ENCODE peak calls at places on chromosomes 2 and 18, in eight cellular contexts. H, I, V, L, R, X, N and B are unnamed samples. For H3K27me3, the result is how much of the 10 kb centered on the place peaks cover.

GRCh38 chr18:49935215-49935614 is 121.9 kb upstream of the ACAA2 start:
- DNase-seq in H (no peak), I (no peak), V (no peak), L (no peak), R (no peak), X (no peak), N (no peak), B (no peak)

GRCh38 chr2:100320547-100321180 is 1.6 kb downstream of the LONRF2 start:
- DNase-seq in H (no peak), I (peak), V (no peak), L (no peak), R (no peak), X (no peak), N (no peak), B (no peak)

GRCh38 chr18:73381361-73382031 is 513.7 kb upstream of the NETO1 start:
- DNase-seq in H (no peak), I (no peak), V (no peak), L (no peak), R (no peak), X (no peak), N (no peak), B (no peak)

GRCh38 chr18:56097561-56098095 is 509.6 kb upstream of the TCF4 start:
- DNase-seq in H (peak), I (no peak), V (no peak), L (no peak), R (no peak), X (no peak), N (no peak), B (no peak)

GRCh38 chr2:177675256-177676220 is 283.0 kb downstream of the AGPS start:
- DNase-seq in H (peak), I (no peak), V (no peak), L (no peak), R (no peak), X (no peak), N (no peak), B (no peak)

GRCh38 chr2:8709611-8710010 is 27.8 kb downstream of the ID2 start:
- DNase-seq in H (no peak), I (no peak), V (no peak), L (peak), R (no peak), X (no peak), N (no peak), B (no peak)

GRCh38 chr2:239570216-239570925 is 169.6 kb upstream of the HDAC4 start:
- DNase-seq in H (no peak), I (no peak), V (no peak), L (no peak), R (no peak), X (no peak), N (no peak), B (no peak)

GRCh38 chr18:79574938-79575525 is 104.6 kb upstream of the CTDP1 start:
- DNase-seq in H (no peak), I (no peak), V (no peak), L (peak), R (no peak), X (no peak), N (no peak), B (no peak)

GRCh38 chr18:63098014-63098981 is 221.3 kb downstream of the BCL2 start:
- DNase-seq in H (no peak), I (no peak), V (no peak), L (peak), R (no peak), X (peak), N (no peak), B (no peak)

GRCh38 chr2:150191349-150191748 is 296.1 kb downstream of the RND3 start:
- DNase-seq in H (no peak), I (no peak), V (no peak), L (no peak), R (peak), X (no peak), N (peak), B (no peak)

GRCh38 chr2:231001921-231002320 is 6.0 kb downstream of the SPATA3 start:
- DNase-seq in H (no peak), I (no peak), V (no peak), L (no peak), R (no peak), X (no peak), N (no peak), B (no peak)

GRCh38 chr2:230998882-230999281 is 3.0 kb downstream of the SPATA3 start:
- DNase-seq in H (no peak), I (no peak), V (no peak), L (no peak), R (peak), X (no peak), N (no peak), B (no peak)

GRCh38 chr2:230999477-230999876 is 3.6 kb downstream of the SPATA3 start:
- DNase-seq in H (no peak), I (no peak), V (no peak), L (no peak), R (no peak), X (no peak), N (no peak), B (no peak)

GRCh38 chr2:231001036-231001435 is 5.1 kb downstream of the SPATA3 start:
- DNase-seq in H (no peak), I (no peak), V (no peak), L (no peak), R (no peak), X (no peak), N (no peak), B (no peak)

GRCh38 chr2:231000211-231000904 is 4.4 kb downstream of the SPATA3 start:
- DNase-seq in H (no peak), I (no peak), V (no peak), L (peak), R (no peak), X (no peak), N (no peak), B (no peak)
- H3K27me3 ChIP-seq in H (under half), I (half or more), V (under half), L (under half), R (under half), X (under half), N (under half), B (under half)

DNA sequence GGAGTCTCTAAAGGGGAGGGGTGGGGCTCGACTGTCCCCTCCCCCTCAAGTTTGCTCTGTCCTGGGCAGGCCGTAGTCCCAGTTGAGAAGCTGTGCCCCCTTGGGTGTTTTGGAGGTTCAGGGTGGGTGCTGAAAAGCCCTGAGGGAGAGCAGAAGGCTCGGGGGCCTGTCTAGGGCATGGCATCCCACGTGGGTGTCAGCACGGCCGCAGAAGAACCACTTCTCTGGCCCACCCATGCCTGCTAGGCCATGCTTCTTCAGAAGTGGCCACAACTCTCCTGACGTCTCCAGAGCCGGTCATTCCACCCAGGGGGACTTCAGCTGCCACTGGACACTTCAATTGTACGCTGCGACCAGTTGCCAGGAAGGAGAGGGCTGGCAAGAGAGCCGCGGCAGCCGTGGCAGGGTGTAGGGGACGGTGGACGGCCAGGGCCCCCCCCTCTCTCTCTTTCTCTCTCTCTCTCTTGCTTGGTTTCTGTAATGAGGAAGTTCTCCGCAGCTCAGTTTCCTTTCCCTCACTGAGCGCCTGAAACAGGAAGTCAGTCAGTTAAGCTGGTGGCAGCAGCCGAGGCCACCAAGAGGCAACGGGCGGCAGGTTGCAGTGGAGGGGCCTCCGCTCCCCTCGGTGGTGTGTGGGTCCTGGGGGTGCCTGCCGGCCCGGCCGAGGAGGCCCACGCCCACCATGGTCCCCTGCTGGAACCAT is at the start of gene INPP5D:
- DNase-seq in H (no peak), I (peak), V (peak), L (peak), R (no peak), X (peak), N (no peak), B (no peak)
- H3K4me3 ChIP-seq in H (no peak), I (peak), V (peak), L (peak), R (no peak), X (peak), N (no peak), B (no peak)

DNA sequence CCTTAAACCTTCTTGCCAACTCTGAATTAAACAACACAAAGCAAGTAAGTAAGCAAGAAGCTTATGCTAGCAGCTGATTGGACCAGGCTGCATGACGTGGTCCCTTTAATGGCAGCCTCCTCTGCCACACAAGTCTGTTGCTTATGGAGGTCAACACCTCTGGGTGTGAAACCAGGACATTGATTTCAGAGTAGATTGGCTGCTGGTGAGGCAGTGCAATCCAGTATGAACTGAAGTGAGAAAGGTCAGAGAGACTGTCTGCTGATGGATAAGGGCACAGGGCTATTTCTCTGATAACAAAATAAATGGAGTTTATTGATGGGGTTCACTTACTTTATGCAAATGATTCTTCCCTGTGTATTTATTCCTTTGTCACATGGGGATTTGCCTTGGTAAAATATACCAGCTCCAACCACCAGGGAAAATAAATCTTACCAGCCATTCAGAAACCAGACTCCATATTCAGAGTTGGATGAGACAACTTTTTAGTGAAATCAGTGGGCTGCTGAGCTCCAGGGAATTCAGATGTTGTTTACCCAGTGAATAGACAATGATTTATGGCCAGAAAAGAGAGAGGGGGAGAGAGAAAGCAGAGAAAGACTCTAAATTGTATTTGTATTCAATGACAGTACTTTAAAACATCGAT is 112.3 kb upstream of the NCKAP5 start:
- DNase-seq in H (no peak), I (no peak), V (no peak), L (no peak), R (no peak), X (no peak), N (no peak), B (no peak)
- TF ChIP-seq CTCF in H (peak), I (no peak), V (no peak), L (no peak), R (peak), X (no peak), N (no peak), B (no peak)

GRCh38 chr2:189499137-189499536 is 57.9 kb downstream of the WDR75 start:
- DNase-seq in H (no peak), I (no peak), V (no peak), L (no peak), R (no peak), X (no peak), N (no peak), B (no peak)
- H3K27me3 ChIP-seq in H (under half), I (under half), V (under half), L (under half), R (under half), X (under half), N (under half), B (under half)

GRCh38 chr2:58620127-58620526 is 379.0 kb upstream of the FANCL start:
- DNase-seq in H (no peak), I (no peak), V (no peak), L (no peak), R (peak), X (no peak), N (peak), B (no peak)

DNA sequence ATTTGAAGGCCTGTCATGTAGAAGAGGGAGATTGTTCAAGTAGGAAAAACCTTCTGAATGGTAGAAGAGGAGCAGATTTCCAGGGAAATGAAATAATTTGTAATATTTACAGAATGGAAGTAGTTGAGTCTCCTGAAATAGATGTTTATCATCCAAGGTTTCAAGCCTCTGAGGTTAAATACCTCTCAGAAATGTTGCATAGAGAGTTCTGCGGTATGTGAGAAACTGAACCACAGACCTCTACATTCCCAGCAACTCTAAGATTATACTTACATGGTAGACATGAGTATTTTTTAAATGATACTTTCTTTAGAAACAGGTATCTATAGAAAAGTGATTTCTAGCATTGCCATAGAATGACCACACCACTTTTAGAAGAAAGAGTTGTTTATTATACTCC is 379.8 kb upstream of the FANCL start:
- DNase-seq in H (no peak), I (no peak), V (no peak), L (no peak), R (no peak), X (no peak), N (peak), B (no peak)
- H3K4me3 ChIP-seq in H (no peak), I (no peak), V (no peak), L (no peak), R (no peak), X (no peak), N (no peak), B (no peak)

DNA sequence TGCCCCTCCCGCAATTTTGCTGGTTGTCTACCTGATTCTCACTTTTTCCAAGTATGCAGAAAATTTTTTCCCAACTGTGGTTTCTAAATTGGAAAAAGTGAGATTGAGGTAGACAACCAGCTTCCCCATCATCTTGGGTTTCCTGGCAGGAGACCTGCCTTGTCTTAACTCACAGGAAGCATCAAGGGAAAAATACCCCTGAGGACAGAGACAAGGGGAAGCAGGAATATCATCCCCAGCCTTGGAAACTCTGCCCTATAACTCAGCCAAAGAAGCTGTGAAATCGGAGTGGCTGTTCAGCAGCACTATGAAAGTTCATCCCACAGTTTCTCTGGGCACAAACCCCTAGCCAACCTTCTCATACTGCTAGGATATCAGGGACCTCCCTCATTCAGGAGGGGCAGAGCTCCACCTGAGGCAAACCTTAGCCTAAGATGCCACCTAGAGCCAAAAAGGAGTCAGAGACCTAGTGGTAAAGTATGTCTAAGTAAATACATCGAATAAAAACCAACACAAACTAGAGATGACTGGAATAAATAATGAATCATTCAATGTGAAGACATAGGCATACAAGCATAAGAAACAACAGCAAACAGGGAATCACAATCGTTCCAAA is 68.2 kb downstream of the ZSWIM2 start:
- DNase-seq in H (no peak), I (no peak), V (no peak), L (no peak), R (peak), X (no peak), N (peak), B (no peak)
- TF ChIP-seq CTCF in H (peak), I (no peak), V (no peak), L (no peak), R (no peak), X (peak), N (peak), B (no peak)

GRCh38 chr18:75429975-75430374 is 2.5 kb upstream of the SMIM21 start:
- DNase-seq in H (no peak), I (no peak), V (no peak), L (no peak), R (no peak), X (no peak), N (no peak), B (no peak)
- H3K27me3 ChIP-seq in H (under half), I (under half), V (under half), L (under half), R (under half), X (under half), N (under half), B (under half)

DNA sequence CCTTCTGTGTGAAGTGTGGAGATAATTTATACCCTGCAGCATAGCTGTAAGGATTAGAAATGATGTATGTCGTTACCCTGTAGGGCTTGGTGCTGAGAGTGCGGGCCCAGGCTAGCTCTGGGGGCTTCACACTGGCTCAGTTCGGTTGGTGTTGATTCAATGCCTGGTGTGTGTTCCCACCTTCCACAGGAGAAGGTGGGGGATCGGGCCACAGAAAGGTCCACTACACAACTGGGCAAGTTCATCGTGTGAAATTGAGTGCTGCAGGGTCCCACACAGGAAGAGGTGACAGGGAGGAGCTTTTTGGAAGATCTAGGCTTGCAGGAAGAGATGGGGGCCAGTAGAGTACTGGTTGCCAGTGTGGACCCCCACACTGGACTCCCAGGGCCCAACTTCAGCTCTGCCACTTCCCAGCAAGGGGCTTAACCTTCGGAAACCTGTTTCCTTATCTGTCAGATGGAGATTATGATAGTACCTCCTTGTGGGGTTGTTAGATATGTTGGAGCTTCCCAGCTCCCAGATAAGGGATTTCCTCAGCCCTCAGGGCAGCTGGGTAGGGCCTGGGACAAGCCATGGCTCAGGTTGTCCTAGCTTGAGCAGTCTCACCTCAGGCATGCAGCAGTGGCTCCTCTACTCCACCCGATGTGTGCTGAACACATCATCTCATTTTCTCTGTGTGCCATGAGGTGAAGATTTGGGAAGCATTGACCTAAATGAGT is 71.5 kb downstream of the TMEM247 start:
- DNase-seq in H (no peak), I (no peak), V (no peak), L (no peak), R (no peak), X (no peak), N (no peak), B (no peak)
- H3K4me3 ChIP-seq in H (no peak), I (no peak), V (no peak), L (no peak), R (no peak), X (no peak), N (no peak), B (no peak)